ENCODE peak calls at places on chromosomes 11 and 22, in seven cellular contexts. R, D, N, K, O, V and X are unnamed samples.

GRCh38 chr11:16968196-16968595 is 46.0 kb downstream of the PLEKHA7 start:
- DNase-seq in V (no peak), K (no peak), N (no peak), O (no peak), R (no peak), D (no peak), X (no peak)

GRCh38 chr11:102527701-102528100 is 2.8 kb downstream of the MMP7 start:
- DNase-seq in N (no peak), V (no peak), R (no peak), O (no peak), D (no peak), K (no peak), X (no peak)

GRCh38 chr22:37281195-37281594 is 1.1 kb upstream of the CYTH4 start:
- DNase-seq in D (no peak), R (no peak), O (no peak), K (no peak), N (no peak), V (no peak), X (no peak)

GRCh38 chr11:95877288-95877687 is 46.6 kb downstream of the MTMR2 start:
- DNase-seq in N (no peak), V (no peak), O (no peak), K (no peak), R (no peak), D (no peak), X (no peak)

GRCh38 chr22:25509391-25509791 is 55.1 kb upstream of the GRK3 start:
- DNase-seq in N (peak), R (no peak), K (no peak), V (no peak), D (no peak), O (no peak), X (no peak)

GRCh38 chr11:126989942-126990715 is 10.4 kb downstream of the KIRREL3 start:
- DNase-seq in O (peak), V (peak), K (peak), N (peak), D (peak), R (peak), X (peak)

GRCh38 chr22:31150615-31151014 is 9.4 kb upstream of the RNF185 start:
- DNase-seq in K (peak), R (no peak), D (peak), N (no peak), V (no peak), O (no peak), X (no peak)

GRCh38 chr22:22810018-22810427 is 77.6 kb upstream of the IGLL5 start:
- DNase-seq in K (peak), N (peak), O (peak), R (peak), V (peak), D (no peak), X (peak)

GRCh38 chr11:47992959-47993820 is 12.8 kb downstream of the PTPRJ start:
- DNase-seq in V (no peak), R (no peak), K (no peak), N (no peak), O (no peak), D (no peak), X (no peak)

GRCh38 chr11:63866211-63866610 is 27.3 kb downstream of the MARK2 start:
- DNase-seq in R (no peak), V (no peak), N (peak), O (peak), D (no peak), K (no peak), X (no peak)

GRCh38 chr22:42732071-42732470 is 11.4 kb upstream of the A4GALT start:
- DNase-seq in N (no peak), K (no peak), R (no peak), D (no peak), V (no peak), O (no peak), X (no peak)

GRCh38 chr11:117638913-117639543 is 158.0 kb downstream of the DSCAML1 start:
- DNase-seq in V (no peak), D (no peak), R (no peak), N (no peak), O (peak), K (peak), X (no peak)

GRCh38 chr22:25159028-25159427 is 40.6 kb upstream of the CRYBB3 start:
- DNase-seq in R (no peak), N (no peak), O (no peak), D (no peak), V (no peak), K (no peak), X (peak)

GRCh38 chr11:315051-315481 is 1.2 kb downstream of the IFITM1 start:
- DNase-seq in K (no peak), D (no peak), O (peak), N (no peak), V (no peak), R (no peak), X (no peak)

GRCh38 chr11:110479445-110480101 is 49.8 kb downstream of the FDX1 start:
- DNase-seq in V (no peak), R (no peak), D (peak), K (no peak), O (no peak), N (no peak), X (peak)

GRCh38 chr11:2927493-2927800 is 1.8 kb downstream of the PHLDA2 start:
- DNase-seq in N (peak), K (no peak), V (no peak), D (no peak), O (no peak), R (no peak), X (no peak)

GRCh38 chr11:31199403-31199802 is 170.1 kb downstream of the DCDC1 start:
- DNase-seq in R (no peak), D (no peak), O (no peak), N (no peak), K (no peak), V (no peak), X (no peak)

GRCh38 chr11:2390871-2391662 is 9.5 kb upstream of the TSSC4 start:
- DNase-seq in K (no peak), O (no peak), V (peak), D (no peak), R (no peak), N (no peak), X (peak)

GRCh38 chr11:27468209-27468608 is 4.4 kb downstream of the LGR4 start:
- DNase-seq in D (no peak), K (no peak), V (no peak), O (no peak), R (no peak), N (no peak), X (no peak)